ENCODE peak calls at places on chromosomes 16 and 17, in six cellular contexts. D, B, Y, R, N and A are unnamed samples.

GRCh38 chr16:80466024-80466986 is 74.5 kb upstream of the DYNLRB2 start:
- DNase-seq in B (peak; percentile 10), N (peak; percentile 61), D (peak; percentile 13), R (peak; percentile 90), Y (peak; percentile 47), A (peak; percentile 54)

GRCh38 chr16:82016964-82017363 is 5.7 kb upstream of the SDR42E1 start:
- DNase-seq in B (no peak), R (no peak), Y (no peak), N (no peak), D (no peak), A (peak; percentile 86)

GRCh38 chr16:74461826-74462225 is 40.5 kb upstream of the CLEC18B start:
- DNase-seq in N (no peak), B (no peak), D (no peak), Y (no peak), R (no peak), A (no peak)

GRCh38 chr17:67278363-67278762 is 33.4 kb upstream of the HELZ start:
- DNase-seq in R (no peak), B (no peak), N (no peak), Y (no peak), D (no peak), A (no peak)

GRCh38 chr17:69638516-69638915 is 224.0 kb downstream of the MAP2K6 start:
- DNase-seq in B (no peak), D (no peak), Y (no peak), N (no peak), R (no peak), A (no peak)

GRCh38 chr17:57135748-57136342 is 50.8 kb downstream of the AKAP1 start:
- DNase-seq in B (no peak), Y (peak; percentile 40), D (no peak), R (no peak), N (no peak), A (no peak)

GRCh38 chr17:12078791-12079190 is 58.1 kb downstream of the MAP2K4 start:
- DNase-seq in B (peak; percentile 24), R (no peak), N (no peak), Y (no peak), D (no peak), A (peak; percentile 59)

GRCh38 chr17:17730250-17730935 is 49.1 kb downstream of the RAI1 start:
- DNase-seq in D (no peak), R (no peak), B (no peak), Y (no peak), N (no peak), A (no peak)

GRCh38 chr17:18166894-18167293 is 16.7 kb upstream of the ALKBH5 start:
- DNase-seq in B (no peak), Y (no peak), D (no peak), R (no peak), N (no peak), A (no peak)

GRCh38 chr16:83004868-83005652 is 378.3 kb downstream of the CDH13 start:
- DNase-seq in N (no peak), D (no peak), Y (no peak), B (no peak), R (no peak), A (no peak)

GRCh38 chr16:82585675-82586074 is 41.1 kb upstream of the CDH13 start:
- DNase-seq in R (no peak), D (no peak), B (no peak), N (no peak), Y (no peak), A (no peak)

GRCh38 chr17:36851230-36851629 is 86.0 kb upstream of the LHX1 start:
- DNase-seq in R (peak; percentile 43), Y (no peak), D (no peak), B (no peak), N (no peak), A (peak; percentile 38)

GRCh38 chr17:4304417-4305027 is 40.7 kb upstream of the ANKFY1 start:
- DNase-seq in D (no peak), R (peak; percentile 69), Y (no peak), B (no peak), N (no peak), A (peak; percentile 58)

GRCh38 chr17:66507103-66507923 is 204.9 kb downstream of the PRKCA start:
- DNase-seq in N (no peak), B (no peak), Y (peak; percentile 47), R (no peak), D (no peak), A (peak; percentile 76)

GRCh38 chr17:6603746-6604325 is 36.7 kb downstream of the KIAA0753 start:
- DNase-seq in Y (no peak), D (no peak), N (peak; percentile 7), B (no peak), R (peak; percentile 8), A (peak; percentile 24)

GRCh38 chr17:50037321-50038107 is 18.4 kb upstream of the ITGA3 start:
- DNase-seq in B (no peak), D (no peak), R (peak; percentile 40), Y (no peak), N (no peak), A (peak; percentile 84)

GRCh38 chr16:86761117-86761971 is 183.0 kb downstream of the FOXL1 start:
- DNase-seq in B (peak; percentile 74), Y (peak; percentile 53), N (no peak), D (no peak), R (peak; percentile 70), A (peak; percentile 70)

GRCh38 chr17:58786586-58787295 is 31.1 kb downstream of the PPM1E start:
- DNase-seq in R (peak; percentile 4), B (peak; percentile 22), N (no peak), D (no peak), Y (no peak), A (peak; percentile 75)

GRCh38 chr16:55735120-55735781 is 79.5 kb downstream of the SLC6A2 start:
- DNase-seq in N (no peak), B (no peak), Y (no peak), D (no peak), R (no peak), A (no peak)

GRCh38 chr16:2030036-2030435 is 3.3 kb downstream of the NHERF2 start:
- DNase-seq in B (no peak), R (no peak), N (no peak), Y (no peak), D (no peak), A (no peak)

GRCh38 chr17:68694791-68695485 is 93.8 kb upstream of the FAM20A start:
- DNase-seq in Y (no peak), D (no peak), N (no peak), B (peak; percentile 71), R (no peak), A (no peak)

GRCh38 chr16:21263640-21264211 is 14.4 kb downstream of the CRYM start:
- DNase-seq in B (peak; percentile 80), D (no peak), N (no peak), Y (no peak), R (peak; percentile 43), A (no peak)

GRCh38 chr16:56606071-56606687 is 2.2 kb upstream of the MT2A start:
- DNase-seq in B (no peak), N (no peak), D (no peak), R (peak; percentile 53), Y (peak; percentile 41), A (no peak)

GRCh38 chr16:6193718-6194117 is 1096.1 kb upstream of the EEF2KMT start:
- DNase-seq in Y (no peak), N (no peak), B (no peak), D (no peak), R (peak; percentile 67), A (no peak)

GRCh38 chr16:871562-872330 is 71.2 kb upstream of the GNG13 start:
- DNase-seq in Y (peak; percentile 22), R (no peak), B (no peak), N (no peak), D (no peak), A (no peak)

GRCh38 chr17:7445011-7445927 is at the start of gene CHRNB1:
- DNase-seq in Y (peak; percentile 86), N (peak; percentile 77), B (no peak), D (no peak), R (peak; percentile 85), A (peak; percentile 42)

GRCh38 chr16:53080345-53081031 is 25.7 kb downstream of the CHD9 start:
- DNase-seq in N (no peak), D (no peak), R (peak; percentile 85), B (no peak), Y (peak; percentile 84), A (peak; percentile 94)

GRCh38 chr16:87671221-87671620 is 68.9 kb downstream of the JPH3 start:
- DNase-seq in B (no peak), Y (no peak), D (no peak), N (no peak), R (no peak), A (no peak)

GRCh38 chr16:68348645-68349445 is 38.0 kb downstream of the PRMT7 start:
- DNase-seq in D (no peak), Y (no peak), B (no peak), N (no peak), R (no peak), A (no peak)

GRCh38 chr17:82748756-82749155 is 3.1 kb upstream of the TBCD start:
- DNase-seq in N (no peak), R (no peak), D (no peak), B (no peak), Y (no peak), A (no peak)

GRCh38 chr16:56869513-56870270 is 4.7 kb downstream of the SLC12A3 start:
- DNase-seq in R (no peak), N (no peak), B (no peak), D (no peak), Y (no peak), A (no peak)

GRCh38 chr16:54285414-54286066 is 1.0 kb downstream of the IRX3 start:
- DNase-seq in B (no peak), R (no peak), D (no peak), Y (peak; percentile 66), N (peak; percentile 3), A (peak; percentile 32)

GRCh38 chr16:68361485-68361884 is 50.7 kb downstream of the PRMT7 start:
- DNase-seq in Y (no peak), N (no peak), D (no peak), R (no peak), B (no peak), A (peak; percentile 11)

GRCh38 chr16:87733190-87733589 is 32.6 kb downstream of the KLHDC4 start:
- DNase-seq in D (peak; percentile 41), N (no peak), B (no peak), R (no peak), Y (no peak), A (no peak)

GRCh38 chr17:60079401-60079861 is 710 bp upstream of the HEATR6 start:
- DNase-seq in N (no peak), Y (no peak), B (no peak), R (peak; percentile 27), D (no peak), A (peak; percentile 45)

GRCh38 chr17:72567774-72568173 is 447.0 kb downstream of the SOX9 start:
- DNase-seq in R (no peak), D (no peak), Y (no peak), N (no peak), B (no peak), A (no peak)

GRCh38 chr16:70608516-70608915 is 37.8 kb upstream of the IL34 start:
- DNase-seq in N (no peak), R (peak; percentile 39), D (no peak), Y (no peak), B (no peak), A (no peak)

GRCh38 chr17:55265434-55266021 is 768 bp downstream of the HLF start:
- DNase-seq in D (no peak), B (no peak), R (no peak), Y (no peak), N (no peak), A (no peak)